ENCODE peak calls at places on chromosomes 11 and 22, in nine cellular contexts. W is heart right ventricle, A is tibial nerve, E is lower lobe of right lung, K is OCI-LY7, O is body of pancreas, B is trophoblast cell, Z is colonic mucosa, H is stomach. F is an unnamed sample. For H3K4me1, the result is how much of the 10 kb centered on the place peaks cover.

GRCh38 chr11:38089728-38090127 is 1491.7 kb upstream of the RAG2 start:
- DNase-seq in W (no peak), O (no peak), K (no peak), E (no peak), Z (no peak), B (peak), H (no peak), A (no peak), F (no peak)

GRCh38 chr22:30606455-30607299 is at the start of gene TCN2:
- DNase-seq in A (peak), B (no peak), W (peak), E (peak), Z (peak), K (no peak), H (peak), O (peak), F (peak)

GRCh38 chr11:129729823-129730222 is 85.8 kb upstream of the TMEM45B start:
- DNase-seq in H (no peak), K (no peak), O (no peak), Z (no peak), A (no peak), E (no peak), B (no peak), W (no peak), F (no peak)

GRCh38 chr11:74311352-74311926 is at the start of gene P4HA3:
- DNase-seq in O (peak), W (peak), K (no peak), A (peak), E (peak), B (peak), Z (peak), H (peak), F (peak)

GRCh38 chr22:46897246-46897623 is 134.8 kb downstream of the TBC1D22A start:
- DNase-seq in O (no peak), Z (no peak), B (no peak), K (no peak), H (peak), E (no peak), A (no peak), W (no peak), F (no peak)

GRCh38 chr11:64090811-64091516 is 55.2 kb downstream of the FLRT1 start:
- DNase-seq in W (no peak), O (no peak), B (no peak), K (peak), A (no peak), Z (no peak), E (no peak), H (no peak), F (no peak)

GRCh38 chr11:20353829-20354434 is 9.6 kb upstream of the HTATIP2 start:
- DNase-seq in K (peak), O (peak), B (no peak), Z (no peak), W (peak), H (peak), E (no peak), A (no peak), F (no peak)

GRCh38 chr11:64007629-64008282 is 21.5 kb downstream of the OTUB1 start:
- DNase-seq in K (no peak), H (peak), Z (peak), A (peak), O (peak), W (peak), B (peak), E (peak), F (peak)

GRCh38 chr11:3004481-3004880 is 12.4 kb upstream of the NAP1L4 start:
- DNase-seq in H (no peak), W (no peak), K (no peak), E (no peak), O (no peak), A (no peak), B (no peak), Z (no peak), F (no peak)

GRCh38 chr22:46193898-46194310 is 43.6 kb downstream of the PPARA start:
- DNase-seq in K (no peak), W (no peak), H (no peak), O (no peak), E (no peak), A (no peak), Z (peak), B (no peak), F (peak)

GRCh38 chr11:124643605-124644425 is 21.2 kb downstream of the TBRG1 start:
- DNase-seq in H (no peak), E (no peak), K (no peak), O (no peak), B (no peak), W (no peak), Z (no peak), A (no peak), F (no peak)

GRCh38 chr11:123584737-123585136 is 69.7 kb downstream of the SCN3B start:
- DNase-seq in A (no peak), B (no peak), O (no peak), K (no peak), W (no peak), Z (no peak), E (no peak), H (no peak), F (no peak)

GRCh38 chr11:72814831-72815618 is 814 bp downstream of the ATG16L2 start:
- DNase-seq in B (peak), A (no peak), Z (peak), K (peak), H (no peak), W (peak), O (peak), E (no peak), F (no peak)

GRCh38 chr11:78586452-78587046 is 11.9 kb upstream of the NARS2 start:
- DNase-seq in B (peak), O (no peak), K (peak), A (no peak), E (no peak), H (no peak), W (no peak), Z (no peak), F (no peak)

GRCh38 chr11:55707029-55707428 is 45.0 kb downstream of the OR4C6 start:
- DNase-seq in A (no peak), O (no peak), K (peak), Z (no peak), E (no peak), H (no peak), B (no peak), W (no peak), F (no peak)

GRCh38 chr11:72573380-72573949 is 100.8 kb downstream of the PDE2A start:
- DNase-seq in A (no peak), K (no peak), H (no peak), B (no peak), W (no peak), Z (no peak), E (no peak), O (peak), F (peak)

GRCh38 chr11:114154271-114155047 is 94.9 kb downstream of the ZBTB16 start:
- DNase-seq in Z (no peak), K (no peak), W (no peak), A (peak), O (peak), B (peak), H (no peak), E (no peak), F (no peak)

GRCh38 chr11:6968816-6969215 is 42.6 kb downstream of the ZNF215 start:
- DNase-seq in W (no peak), A (no peak), H (no peak), E (no peak), O (no peak), Z (no peak), B (no peak), K (no peak), F (no peak)

GRCh38 chr11:128511712-128512111 is 75.6 kb downstream of the ETS1 start:
- DNase-seq in Z (no peak), K (no peak), E (no peak), H (no peak), O (no peak), B (no peak), W (no peak), A (no peak), F (no peak)
- H3K4me1 ChIP-seq in Z (under half), K (half or more), E (half or more), H (half or more), O (half or more), B (under half), W (half or more), A (under half), F (under half)

GRCh38 chr11:65890324-65891179 is at the start of gene CCDC85B:
- DNase-seq in W (peak), K (peak), E (peak), Z (peak), H (peak), O (peak), B (peak), A (peak), F (peak)
- H3K4me1 ChIP-seq in W (half or more), K (half or more), E (half or more), Z (under half), H (half or more), O (under half), B (under half), A (under half), F (under half)

DNA sequence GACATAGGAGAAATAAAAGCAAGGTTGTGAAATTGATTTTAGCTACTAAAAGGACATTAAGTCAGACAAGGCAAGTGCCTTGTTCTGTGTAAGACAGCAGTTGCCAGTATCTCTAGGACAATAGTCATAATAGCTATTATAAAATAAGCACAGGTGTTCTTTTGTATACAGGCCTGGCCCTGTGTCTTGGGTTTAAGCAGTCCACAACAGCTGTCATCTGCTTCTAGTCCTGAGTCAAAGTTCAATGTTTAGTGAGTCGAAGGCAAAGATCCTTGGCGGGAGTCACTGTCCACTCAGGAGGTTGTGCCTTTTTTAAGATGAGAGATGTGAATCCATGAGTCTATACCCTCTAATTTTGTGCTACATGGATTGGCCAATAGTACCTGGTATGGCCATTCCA is 79.5 kb downstream of the SC5D start:
- DNase-seq in O (no peak), W (no peak), A (no peak), K (peak), Z (no peak), E (no peak), H (no peak), B (no peak), F (no peak)
- H3K4me1 ChIP-seq in O (under half), W (under half), A (under half), K (half or more), Z (under half), E (under half), H (under half), B (under half), F (under half)

GRCh38 chr22:44207173-44207980 is 26.7 kb downstream of the PARVG start:
- DNase-seq in W (no peak), H (no peak), K (no peak), O (no peak), Z (no peak), A (no peak), E (no peak), B (no peak), F (no peak)

GRCh38 chr22:44205713-44206645 is 25.3 kb downstream of the PARVG start:
- DNase-seq in H (no peak), B (no peak), O (no peak), E (no peak), A (no peak), W (no peak), Z (no peak), K (no peak), F (peak)

GRCh38 chr22:44206696-44207095 is 26.0 kb downstream of the PARVG start:
- DNase-seq in A (no peak), K (no peak), O (no peak), E (no peak), H (no peak), W (no peak), Z (no peak), B (no peak), F (no peak)

GRCh38 chr22:44209343-44209742 is 28.6 kb downstream of the PARVG start:
- DNase-seq in O (no peak), Z (no peak), A (no peak), B (no peak), E (no peak), H (no peak), W (no peak), K (no peak), F (no peak)

DNA sequence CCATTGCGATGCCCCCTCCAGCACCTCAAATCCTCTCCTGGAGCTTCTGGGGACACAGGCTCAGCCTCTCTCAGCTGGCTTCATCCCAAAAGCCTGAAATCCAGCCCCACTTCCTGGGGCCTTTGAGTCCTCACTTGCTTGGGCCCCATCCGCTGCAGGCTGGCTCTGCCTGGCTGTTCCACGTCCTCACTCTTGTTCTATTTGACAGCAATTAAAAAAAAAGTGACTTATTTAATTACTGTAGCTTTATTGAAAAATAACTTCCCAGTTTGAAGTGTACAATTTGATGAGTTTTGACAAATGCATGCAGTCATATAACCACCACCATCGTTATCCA is 27.2 kb downstream of the PARVG start:
- DNase-seq in W (no peak), E (no peak), H (no peak), A (no peak), O (no peak), B (no peak), K (no peak), Z (no peak), F (no peak)
- H3K4me1 ChIP-seq in W (under half), E (under half), H (under half), A (under half), O (under half), B (under half), K (under half), Z (under half), F (under half)

DNA sequence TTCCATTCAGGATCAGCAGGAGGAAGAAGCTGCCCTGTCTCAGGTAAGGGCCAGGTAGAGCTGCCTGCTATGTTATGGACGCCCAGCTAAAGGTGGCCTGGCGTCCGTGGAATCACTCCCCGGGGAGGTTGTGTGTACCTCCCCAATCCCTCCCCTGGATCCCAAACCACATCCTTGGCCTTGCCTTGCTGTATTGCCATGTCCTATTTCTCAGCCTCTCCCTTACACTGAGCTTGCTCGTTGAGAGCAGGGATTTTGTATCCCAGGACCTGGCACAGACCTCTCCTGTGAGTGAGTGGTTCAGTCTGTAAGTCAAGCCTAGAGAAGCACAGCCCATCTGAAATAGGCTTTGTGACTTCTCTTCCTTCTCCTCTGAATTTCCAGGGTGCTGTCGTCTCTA is 53.9 kb downstream of the TRAF6 start:
- DNase-seq in H (no peak), W (no peak), E (no peak), O (no peak), Z (no peak), A (no peak), K (no peak), B (no peak), F (no peak)
- H3K4me1 ChIP-seq in H (under half), W (under half), E (under half), O (under half), Z (under half), A (under half), K (under half), B (under half), F (under half)

DNA sequence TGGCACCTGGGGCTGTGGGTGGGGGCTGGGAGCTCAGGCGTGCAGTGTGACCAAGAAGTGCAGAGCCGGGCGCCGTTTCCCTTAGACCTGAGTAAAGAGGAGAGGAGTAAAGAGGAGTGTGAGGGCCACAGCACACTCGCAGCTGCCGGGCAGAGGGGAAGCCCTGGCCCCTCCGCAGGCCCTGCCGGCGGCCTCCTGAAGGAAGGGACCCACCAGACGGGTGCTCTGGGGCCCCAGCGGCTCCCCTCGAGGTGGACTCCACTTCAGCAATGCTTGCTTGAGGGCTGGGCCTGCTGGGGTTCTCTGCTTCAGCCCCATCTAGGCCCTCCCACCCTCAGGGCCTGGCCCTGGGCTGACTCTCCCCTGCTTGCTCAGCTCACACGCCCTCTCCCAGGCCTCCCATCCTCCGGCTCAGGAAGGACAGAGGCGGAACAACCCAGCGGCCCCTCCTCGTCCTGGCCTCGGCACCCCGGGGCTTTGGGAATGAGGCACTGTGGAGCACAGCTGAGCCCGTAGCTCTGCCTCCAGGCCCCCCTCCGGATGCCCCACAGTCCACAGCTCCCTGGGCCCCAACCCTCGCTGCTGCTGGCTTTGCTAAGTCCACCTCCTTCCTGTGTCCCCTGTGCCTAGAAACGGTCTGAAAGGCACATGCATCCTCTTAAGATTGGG is 1198.6 kb downstream of the BRD1 start:
- DNase-seq in W (no peak), O (no peak), H (no peak), A (no peak), K (no peak), E (no peak), Z (no peak), B (no peak), F (no peak)
- H3K4me1 ChIP-seq in W (under half), O (under half), H (under half), A (under half), K (under half), E (under half), Z (under half), B (under half), F (under half)

DNA sequence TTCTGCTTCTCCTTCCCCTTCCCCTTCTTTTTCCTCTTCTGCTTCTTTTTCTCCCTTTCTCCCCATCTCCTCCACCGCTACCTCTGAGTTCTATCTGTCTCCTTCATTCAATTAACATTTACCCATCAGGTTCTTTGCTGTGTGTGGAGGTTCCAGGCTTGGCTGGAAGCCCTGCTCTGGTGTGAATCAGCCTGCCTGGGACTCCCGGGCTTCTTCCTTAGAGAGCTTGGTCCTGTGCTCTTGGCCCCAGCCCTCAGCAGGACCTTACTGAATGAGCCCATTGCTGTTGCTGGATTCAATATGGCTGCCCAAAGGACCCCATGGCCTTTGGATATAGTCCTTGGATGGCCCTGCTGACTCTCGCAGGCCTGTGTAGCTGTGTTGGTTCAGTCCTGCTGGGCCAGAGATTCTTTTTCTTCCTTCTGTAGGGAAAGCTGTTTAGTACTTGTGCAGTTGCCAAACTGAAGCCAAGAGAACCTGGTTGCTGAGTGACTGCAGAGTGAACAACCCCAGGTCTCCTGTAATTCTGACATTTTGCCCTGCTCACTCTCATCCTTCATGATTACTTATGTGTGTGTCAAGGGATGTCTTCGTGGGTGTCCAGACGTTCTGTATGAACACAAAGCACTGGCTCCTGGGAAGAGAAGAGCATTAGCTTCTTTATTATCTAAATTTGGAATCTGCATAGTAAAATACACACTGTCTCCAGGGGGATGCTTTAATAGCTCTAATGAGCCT is 81.0 kb upstream of the ZBED5 start:
- DNase-seq in O (peak), B (no peak), Z (no peak), E (no peak), K (no peak), A (no peak), W (no peak), H (no peak), F (no peak)
- H3K4me1 ChIP-seq in O (under half), B (under half), Z (under half), E (under half), K (under half), A (under half), W (under half), H (under half), F (under half)